ENCODE peak calls at places on chromosomes 6 and 20, in five cellular contexts. One of them, this sample, is unnamed.

GRCh38 chr20:63980317-63980805 is 571 bp upstream of the PRPF6 start:
- DNase-seq in stomach: no peak
- DNase-seq in adrenal gland: no peak
- DNase-seq in NB4: no peak
- DNase-seq in tibial nerve: no peak
- DNase-seq in this sample: no peak

GRCh38 chr6:10838794-10839333 is 525 bp upstream of the MAK start:
- DNase-seq in stomach: no peak
- DNase-seq in adrenal gland: no peak
- DNase-seq in NB4: no peak
- DNase-seq in tibial nerve: no peak
- DNase-seq in this sample: no peak

GRCh38 chr20:39103305-39103704 is 141.2 kb downstream of the DHX35 start:
- DNase-seq in stomach: no peak
- DNase-seq in adrenal gland: no peak
- DNase-seq in NB4: no peak
- DNase-seq in tibial nerve: no peak
- DNase-seq in this sample: no peak

GRCh38 chr6:64415936-64416335 is 780.3 kb downstream of the PHF3 start:
- DNase-seq in stomach: no peak
- DNase-seq in adrenal gland: no peak
- DNase-seq in NB4: no peak
- DNase-seq in tibial nerve: no peak
- DNase-seq in this sample: no peak

GRCh38 chr20:40191573-40191972 is 497.5 kb downstream of the MAFB start:
- DNase-seq in stomach: no peak
- DNase-seq in adrenal gland: peak
- DNase-seq in NB4: no peak
- DNase-seq in tibial nerve: peak
- DNase-seq in this sample: no peak

GRCh38 chr20:4613718-4614620 is 107.7 kb upstream of the PRND start:
- DNase-seq in stomach: peak
- DNase-seq in adrenal gland: peak
- DNase-seq in NB4: peak
- DNase-seq in tibial nerve: peak
- DNase-seq in this sample: peak

GRCh38 chr20:49186535-49187329 is 1.4 kb downstream of the STAU1 start:
- DNase-seq in stomach: peak
- DNase-seq in adrenal gland: peak
- DNase-seq in NB4: peak
- DNase-seq in tibial nerve: no peak
- DNase-seq in this sample: peak

GRCh38 chr6:169724554-169725269 is 412 bp upstream of the PHF10 start:
- DNase-seq in stomach: peak
- DNase-seq in adrenal gland: peak
- DNase-seq in NB4: peak
- DNase-seq in tibial nerve: no peak
- DNase-seq in this sample: peak

GRCh38 chr6:48021904-48022303 is 89.1 kb downstream of the PTCHD4 start:
- DNase-seq in stomach: no peak
- DNase-seq in adrenal gland: no peak
- DNase-seq in NB4: no peak
- DNase-seq in tibial nerve: no peak
- DNase-seq in this sample: no peak

GRCh38 chr6:72811971-72812421 is 190.1 kb downstream of the KCNQ5 start:
- DNase-seq in stomach: no peak
- DNase-seq in adrenal gland: no peak
- DNase-seq in NB4: no peak
- DNase-seq in tibial nerve: no peak
- DNase-seq in this sample: no peak

DNA sequence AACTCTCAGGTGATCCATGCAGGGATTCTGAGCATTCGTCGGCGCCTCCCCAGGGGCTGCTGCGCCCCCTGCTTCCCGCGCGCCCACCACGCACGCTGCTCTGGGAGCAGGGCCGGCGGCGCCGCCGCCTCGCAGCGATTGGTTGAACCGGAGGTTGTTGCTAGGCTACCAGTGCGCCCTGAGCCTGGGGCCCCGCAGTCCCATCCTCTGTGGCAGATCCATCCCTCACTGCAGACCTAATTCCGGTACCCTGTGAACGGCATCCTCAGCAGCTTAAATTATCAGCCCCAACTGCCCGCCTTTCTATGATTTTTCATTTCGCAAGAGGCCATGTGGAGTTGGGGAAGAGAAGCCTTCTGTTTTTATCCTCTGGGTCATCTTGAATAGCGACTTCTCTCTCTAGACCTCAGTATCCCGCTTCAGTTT is 15.3 kb downstream of the PNPLA1 start:
- DNase-seq in stomach: no peak
- DNase-seq in adrenal gland: no peak
- DNase-seq in NB4: no peak
- DNase-seq in tibial nerve: no peak
- DNase-seq in this sample: no peak
- TF ChIP-seq CTCF in stomach: no peak
- TF ChIP-seq CTCF in adrenal gland: no peak
- TF ChIP-seq CTCF in NB4: no peak
- TF ChIP-seq CTCF in tibial nerve: no peak
- TF ChIP-seq CTCF in this sample: no peak

GRCh38 chr20:56928007-56928406 is 298.9 kb downstream of the TFAP2C start:
- DNase-seq in stomach: no peak
- DNase-seq in adrenal gland: no peak
- DNase-seq in NB4: no peak
- DNase-seq in tibial nerve: no peak
- DNase-seq in this sample: no peak

GRCh38 chr20:56932575-56933330 is 303.6 kb downstream of the TFAP2C start:
- DNase-seq in stomach: no peak
- DNase-seq in adrenal gland: no peak
- DNase-seq in NB4: no peak
- DNase-seq in tibial nerve: no peak
- DNase-seq in this sample: no peak

GRCh38 chr20:56933331-56933698 is 304.2 kb downstream of the TFAP2C start:
- DNase-seq in stomach: no peak
- DNase-seq in adrenal gland: no peak
- DNase-seq in NB4: no peak
- DNase-seq in tibial nerve: no peak
- DNase-seq in this sample: no peak

GRCh38 chr20:56926501-56926900 is 297.4 kb downstream of the TFAP2C start:
- DNase-seq in stomach: no peak
- DNase-seq in adrenal gland: no peak
- DNase-seq in NB4: no peak
- DNase-seq in tibial nerve: no peak
- DNase-seq in this sample: no peak

GRCh38 chr20:56929606-56930005 is 300.5 kb downstream of the TFAP2C start:
- DNase-seq in stomach: no peak
- DNase-seq in adrenal gland: no peak
- DNase-seq in NB4: no peak
- DNase-seq in tibial nerve: no peak
- DNase-seq in this sample: no peak
- H3K4me3 ChIP-seq in stomach: no peak
- H3K4me3 ChIP-seq in adrenal gland: no peak
- H3K4me3 ChIP-seq in NB4: no peak
- H3K4me3 ChIP-seq in tibial nerve: no peak
- H3K4me3 ChIP-seq in this sample: no peak

DNA sequence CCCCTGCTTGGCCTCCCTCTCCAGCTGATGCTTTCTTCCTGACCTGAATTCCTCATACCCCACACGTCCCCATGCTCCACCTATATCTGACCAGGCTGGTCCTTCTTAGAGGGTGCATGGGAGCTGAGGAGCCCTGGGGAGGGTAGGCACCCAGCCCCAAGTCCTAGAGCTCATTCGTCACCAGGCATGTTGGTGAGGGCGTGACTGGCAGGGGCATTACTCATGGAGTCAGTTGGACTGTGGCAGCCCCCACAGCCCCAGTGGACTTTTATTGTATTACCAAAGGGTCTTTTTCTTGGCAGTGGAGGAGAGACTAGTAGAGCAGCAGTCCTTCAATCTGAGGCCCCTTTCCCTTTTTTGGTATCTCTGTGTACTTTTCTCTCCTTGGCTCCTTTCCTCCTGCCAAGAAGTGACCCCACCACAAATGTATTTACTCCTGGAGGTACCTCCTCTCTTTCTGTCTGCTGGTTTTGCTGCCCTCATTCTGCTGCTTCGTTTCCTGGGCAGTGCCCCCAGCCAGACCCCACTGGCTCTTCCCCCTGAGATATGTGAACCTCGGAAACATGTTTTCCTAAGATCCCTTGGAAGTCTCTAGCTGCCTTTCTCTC is 10.4 kb upstream of the SGK2 start:
- DNase-seq in stomach: no peak
- DNase-seq in adrenal gland: no peak
- DNase-seq in NB4: no peak
- DNase-seq in tibial nerve: no peak
- DNase-seq in this sample: no peak
- TF ChIP-seq POLR2A in stomach: no peak
- TF ChIP-seq POLR2A in adrenal gland: no peak
- TF ChIP-seq POLR2A in NB4: no peak
- TF ChIP-seq POLR2A in tibial nerve: no peak
- TF ChIP-seq POLR2A in this sample: no peak

GRCh38 chr6:105988321-105988720 is 97.8 kb upstream of the PRDM1 start:
- DNase-seq in stomach: no peak
- DNase-seq in adrenal gland: no peak
- DNase-seq in NB4: no peak
- DNase-seq in tibial nerve: no peak
- DNase-seq in this sample: no peak
- TF ChIP-seq CTCF in stomach: no peak
- TF ChIP-seq CTCF in adrenal gland: no peak
- TF ChIP-seq CTCF in NB4: no peak
- TF ChIP-seq CTCF in tibial nerve: no peak
- TF ChIP-seq CTCF in this sample: no peak

GRCh38 chr20:62236997-62237771 is 1.1 kb upstream of the OSBPL2 start:
- DNase-seq in stomach: no peak
- DNase-seq in adrenal gland: no peak
- DNase-seq in NB4: no peak
- DNase-seq in tibial nerve: no peak
- DNase-seq in this sample: no peak
- H3K4me3 ChIP-seq in stomach: no peak
- H3K4me3 ChIP-seq in adrenal gland: no peak
- H3K4me3 ChIP-seq in NB4: no peak
- H3K4me3 ChIP-seq in tibial nerve: peak
- H3K4me3 ChIP-seq in this sample: no peak

DNA sequence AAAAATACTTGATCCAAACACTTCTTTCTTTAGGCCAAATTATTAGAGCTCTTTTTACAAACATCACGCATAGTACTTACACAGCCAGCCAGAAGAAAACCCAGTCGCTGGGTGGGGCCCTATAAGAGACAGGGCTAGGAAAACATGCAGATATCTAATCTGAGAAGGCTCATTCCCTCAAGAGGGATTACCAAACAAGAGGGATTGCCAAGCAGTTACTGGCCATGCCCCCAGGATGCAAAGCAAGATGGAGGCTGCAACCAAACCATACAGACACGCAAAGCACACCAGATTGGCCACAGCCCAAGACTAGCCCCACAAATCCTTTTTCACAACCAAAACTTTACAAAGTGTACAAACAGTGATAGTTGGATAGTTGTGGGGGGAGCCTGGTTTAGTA is 1235.4 kb upstream of the GJE1 start:
- DNase-seq in stomach: no peak
- DNase-seq in adrenal gland: no peak
- DNase-seq in NB4: peak
- DNase-seq in tibial nerve: no peak
- DNase-seq in this sample: no peak
- TF ChIP-seq POLR2A in stomach: no peak
- TF ChIP-seq POLR2A in adrenal gland: no peak
- TF ChIP-seq POLR2A in NB4: no peak
- TF ChIP-seq POLR2A in tibial nerve: no peak
- TF ChIP-seq POLR2A in this sample: no peak

GRCh38 chr20:23228912-23229311 is 121.7 kb upstream of the NXT1 start:
- DNase-seq in stomach: no peak
- DNase-seq in adrenal gland: no peak
- DNase-seq in NB4: no peak
- DNase-seq in tibial nerve: no peak
- DNase-seq in this sample: no peak
- TF ChIP-seq CTCF in stomach: no peak
- TF ChIP-seq CTCF in adrenal gland: no peak
- TF ChIP-seq CTCF in NB4: no peak
- TF ChIP-seq CTCF in tibial nerve: no peak
- TF ChIP-seq CTCF in this sample: no peak

DNA sequence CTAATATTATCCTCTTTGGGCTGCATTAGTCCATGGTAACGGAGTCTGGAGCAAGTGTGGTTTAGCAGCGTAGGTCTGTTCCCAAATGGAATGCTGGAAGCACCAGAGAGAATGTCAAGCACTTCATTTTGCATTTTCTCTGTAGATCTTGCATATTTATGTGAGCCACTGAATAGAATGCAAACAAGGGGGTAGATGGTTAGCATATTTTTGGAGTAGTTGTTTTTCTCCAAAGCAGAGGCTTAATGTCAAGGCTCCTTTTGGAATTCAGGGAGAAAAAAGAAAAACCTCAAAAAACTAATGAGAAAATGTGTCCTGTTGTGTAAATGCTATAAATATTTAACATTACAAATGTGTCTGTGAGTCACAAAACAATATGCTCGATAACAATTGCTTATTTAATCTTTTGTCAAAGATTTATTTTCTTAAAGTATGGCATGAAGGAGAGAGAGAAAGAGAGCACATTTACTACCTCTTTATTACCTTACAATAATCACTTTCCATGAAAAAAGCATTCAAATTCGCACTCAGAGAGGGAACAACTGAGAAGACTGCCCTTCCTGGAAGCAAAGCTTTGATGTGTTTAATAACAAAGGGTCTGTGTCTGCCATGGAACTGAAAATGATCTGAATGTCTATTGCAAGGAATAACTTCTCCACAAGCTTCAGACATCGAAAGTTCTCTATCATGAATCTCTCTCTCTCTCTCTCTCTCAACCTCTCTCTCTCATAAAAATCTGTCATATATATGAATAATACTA is 308.8 kb downstream of the HDGFL1 start:
- DNase-seq in stomach: no peak
- DNase-seq in adrenal gland: no peak
- DNase-seq in NB4: no peak
- DNase-seq in tibial nerve: no peak
- DNase-seq in this sample: no peak
- H3K4me3 ChIP-seq in stomach: no peak
- H3K4me3 ChIP-seq in adrenal gland: no peak
- H3K4me3 ChIP-seq in NB4: no peak
- H3K4me3 ChIP-seq in tibial nerve: no peak
- H3K4me3 ChIP-seq in this sample: no peak

This sample was measured in uterus.